ENCODE peak calls at places on chromosomes 11 and 22, in eight cellular contexts. One of them, this sample, is unnamed.

GRCh38 chr11:34354782-34355181 is 3.0 kb downstream of the ABTB2 start:
- DNase-seq in activated CD4-positive, CD25-positive, alpha-beta regulatory T cell treated with anti-CD3 and anti-CD28 coated beads, Interleukin-2, amount 50 U/mL, for 72 hours: no peak
- DNase-seq in right cardiac atrium: no peak
- DNase-seq in activated CD8-positive, alpha-beta memory T cell treated with anti-CD3 and anti-CD28 coated beads for 4 hours: no peak
- DNase-seq in activated CD4-positive, alpha-beta T cell treated with anti-CD3 and anti-CD28 coated beads, Interleukin-2, amount 50 U/mL, for 1 hour: no peak
- DNase-seq in A172: peak
- DNase-seq in cardiac fibroblast: peak
- DNase-seq in GM04504: no peak
- DNase-seq in this sample: no peak

GRCh38 chr11:118572075-118572913 is at the start of gene ARCN1:
- DNase-seq in right cardiac atrium: peak
- DNase-seq in activated CD8-positive, alpha-beta memory T cell treated with anti-CD3 and anti-CD28 coated beads for 4 hours: peak
- DNase-seq in GM04504: no peak
- DNase-seq in cardiac fibroblast: peak
- DNase-seq in activated CD4-positive, CD25-positive, alpha-beta regulatory T cell treated with anti-CD3 and anti-CD28 coated beads, Interleukin-2, amount 50 U/mL, for 72 hours: peak
- DNase-seq in A172: peak
- DNase-seq in activated CD4-positive, alpha-beta T cell treated with anti-CD3 and anti-CD28 coated beads, Interleukin-2, amount 50 U/mL, for 1 hour: peak
- DNase-seq in this sample: peak

GRCh38 chr11:45079943-45080719 is 66.3 kb upstream of the PRDM11 start:
- DNase-seq in right cardiac atrium: no peak
- DNase-seq in activated CD4-positive, CD25-positive, alpha-beta regulatory T cell treated with anti-CD3 and anti-CD28 coated beads, Interleukin-2, amount 50 U/mL, for 72 hours: peak
- DNase-seq in GM04504: no peak
- DNase-seq in activated CD8-positive, alpha-beta memory T cell treated with anti-CD3 and anti-CD28 coated beads for 4 hours: peak
- DNase-seq in activated CD4-positive, alpha-beta T cell treated with anti-CD3 and anti-CD28 coated beads, Interleukin-2, amount 50 U/mL, for 1 hour: peak
- DNase-seq in cardiac fibroblast: no peak
- DNase-seq in A172: no peak
- DNase-seq in this sample: peak

GRCh38 chr11:64844330-64845124 is at the start of gene CDC42BPG:
- DNase-seq in GM04504: no peak
- DNase-seq in right cardiac atrium: peak
- DNase-seq in A172: no peak
- DNase-seq in activated CD4-positive, CD25-positive, alpha-beta regulatory T cell treated with anti-CD3 and anti-CD28 coated beads, Interleukin-2, amount 50 U/mL, for 72 hours: peak
- DNase-seq in activated CD8-positive, alpha-beta memory T cell treated with anti-CD3 and anti-CD28 coated beads for 4 hours: no peak
- DNase-seq in activated CD4-positive, alpha-beta T cell treated with anti-CD3 and anti-CD28 coated beads, Interleukin-2, amount 50 U/mL, for 1 hour: peak
- DNase-seq in cardiac fibroblast: peak
- DNase-seq in this sample: peak

GRCh38 chr11:27385245-27385644 is 22.2 kb upstream of the CCDC34 start:
- DNase-seq in activated CD4-positive, CD25-positive, alpha-beta regulatory T cell treated with anti-CD3 and anti-CD28 coated beads, Interleukin-2, amount 50 U/mL, for 72 hours: no peak
- DNase-seq in A172: peak
- DNase-seq in activated CD8-positive, alpha-beta memory T cell treated with anti-CD3 and anti-CD28 coated beads for 4 hours: no peak
- DNase-seq in GM04504: peak
- DNase-seq in activated CD4-positive, alpha-beta T cell treated with anti-CD3 and anti-CD28 coated beads, Interleukin-2, amount 50 U/mL, for 1 hour: no peak
- DNase-seq in cardiac fibroblast: peak
- DNase-seq in right cardiac atrium: peak
- DNase-seq in this sample: no peak

GRCh38 chr11:109940816-109941215 is 152.4 kb upstream of the ZC3H12C start:
- DNase-seq in activated CD8-positive, alpha-beta memory T cell treated with anti-CD3 and anti-CD28 coated beads for 4 hours: no peak
- DNase-seq in right cardiac atrium: no peak
- DNase-seq in activated CD4-positive, alpha-beta T cell treated with anti-CD3 and anti-CD28 coated beads, Interleukin-2, amount 50 U/mL, for 1 hour: no peak
- DNase-seq in cardiac fibroblast: peak
- DNase-seq in GM04504: peak
- DNase-seq in activated CD4-positive, CD25-positive, alpha-beta regulatory T cell treated with anti-CD3 and anti-CD28 coated beads, Interleukin-2, amount 50 U/mL, for 72 hours: no peak
- DNase-seq in A172: peak
- DNase-seq in this sample: no peak

GRCh38 chr11:65204646-65205601 is 23.2 kb downstream of the CAPN1 start:
- DNase-seq in activated CD4-positive, alpha-beta T cell treated with anti-CD3 and anti-CD28 coated beads, Interleukin-2, amount 50 U/mL, for 1 hour: peak
- DNase-seq in right cardiac atrium: peak
- DNase-seq in activated CD8-positive, alpha-beta memory T cell treated with anti-CD3 and anti-CD28 coated beads for 4 hours: no peak
- DNase-seq in activated CD4-positive, CD25-positive, alpha-beta regulatory T cell treated with anti-CD3 and anti-CD28 coated beads, Interleukin-2, amount 50 U/mL, for 72 hours: peak
- DNase-seq in cardiac fibroblast: peak
- DNase-seq in GM04504: peak
- DNase-seq in A172: peak
- DNase-seq in this sample: peak

GRCh38 chr11:62547691-62548281 is 1.2 kb upstream of the AHNAK start:
- DNase-seq in activated CD4-positive, alpha-beta T cell treated with anti-CD3 and anti-CD28 coated beads, Interleukin-2, amount 50 U/mL, for 1 hour: no peak
- DNase-seq in A172: peak
- DNase-seq in right cardiac atrium: peak
- DNase-seq in activated CD4-positive, CD25-positive, alpha-beta regulatory T cell treated with anti-CD3 and anti-CD28 coated beads, Interleukin-2, amount 50 U/mL, for 72 hours: no peak
- DNase-seq in cardiac fibroblast: no peak
- DNase-seq in GM04504: no peak
- DNase-seq in activated CD8-positive, alpha-beta memory T cell treated with anti-CD3 and anti-CD28 coated beads for 4 hours: no peak
- DNase-seq in this sample: no peak

GRCh38 chr11:1138053-1138452 is 19.7 kb upstream of the MUC5AC start:
- DNase-seq in activated CD4-positive, alpha-beta T cell treated with anti-CD3 and anti-CD28 coated beads, Interleukin-2, amount 50 U/mL, for 1 hour: no peak
- DNase-seq in cardiac fibroblast: no peak
- DNase-seq in A172: peak
- DNase-seq in activated CD4-positive, CD25-positive, alpha-beta regulatory T cell treated with anti-CD3 and anti-CD28 coated beads, Interleukin-2, amount 50 U/mL, for 72 hours: no peak
- DNase-seq in GM04504: no peak
- DNase-seq in activated CD8-positive, alpha-beta memory T cell treated with anti-CD3 and anti-CD28 coated beads for 4 hours: no peak
- DNase-seq in right cardiac atrium: no peak
- DNase-seq in this sample: no peak

GRCh38 chr11:8011981-8012444 is 24.9 kb downstream of the EIF3F start:
- DNase-seq in right cardiac atrium: no peak
- DNase-seq in A172: peak
- DNase-seq in GM04504: peak
- DNase-seq in activated CD4-positive, CD25-positive, alpha-beta regulatory T cell treated with anti-CD3 and anti-CD28 coated beads, Interleukin-2, amount 50 U/mL, for 72 hours: no peak
- DNase-seq in activated CD8-positive, alpha-beta memory T cell treated with anti-CD3 and anti-CD28 coated beads for 4 hours: no peak
- DNase-seq in cardiac fibroblast: peak
- DNase-seq in activated CD4-positive, alpha-beta T cell treated with anti-CD3 and anti-CD28 coated beads, Interleukin-2, amount 50 U/mL, for 1 hour: no peak
- DNase-seq in this sample: no peak

GRCh38 chr11:123751777-123752176 is 2.5 kb downstream of the OR6X1 start:
- DNase-seq in A172: no peak
- DNase-seq in cardiac fibroblast: no peak
- DNase-seq in activated CD4-positive, alpha-beta T cell treated with anti-CD3 and anti-CD28 coated beads, Interleukin-2, amount 50 U/mL, for 1 hour: no peak
- DNase-seq in GM04504: no peak
- DNase-seq in activated CD8-positive, alpha-beta memory T cell treated with anti-CD3 and anti-CD28 coated beads for 4 hours: no peak
- DNase-seq in right cardiac atrium: no peak
- DNase-seq in activated CD4-positive, CD25-positive, alpha-beta regulatory T cell treated with anti-CD3 and anti-CD28 coated beads, Interleukin-2, amount 50 U/mL, for 72 hours: no peak
- DNase-seq in this sample: no peak

GRCh38 chr11:119694334-119694733 is 34.7 kb downstream of the NECTIN1 start:
- DNase-seq in activated CD4-positive, CD25-positive, alpha-beta regulatory T cell treated with anti-CD3 and anti-CD28 coated beads, Interleukin-2, amount 50 U/mL, for 72 hours: no peak
- DNase-seq in GM04504: no peak
- DNase-seq in activated CD4-positive, alpha-beta T cell treated with anti-CD3 and anti-CD28 coated beads, Interleukin-2, amount 50 U/mL, for 1 hour: no peak
- DNase-seq in activated CD8-positive, alpha-beta memory T cell treated with anti-CD3 and anti-CD28 coated beads for 4 hours: no peak
- DNase-seq in cardiac fibroblast: no peak
- DNase-seq in A172: no peak
- DNase-seq in right cardiac atrium: no peak
- DNase-seq in this sample: no peak

GRCh38 chr11:2771758-2772466 is 72.1 kb upstream of the KCNQ1OT1 start:
- DNase-seq in A172: no peak
- DNase-seq in right cardiac atrium: no peak
- DNase-seq in GM04504: no peak
- DNase-seq in cardiac fibroblast: no peak
- DNase-seq in activated CD8-positive, alpha-beta memory T cell treated with anti-CD3 and anti-CD28 coated beads for 4 hours: no peak
- DNase-seq in activated CD4-positive, CD25-positive, alpha-beta regulatory T cell treated with anti-CD3 and anti-CD28 coated beads, Interleukin-2, amount 50 U/mL, for 72 hours: peak
- DNase-seq in activated CD4-positive, alpha-beta T cell treated with anti-CD3 and anti-CD28 coated beads, Interleukin-2, amount 50 U/mL, for 1 hour: no peak
- DNase-seq in this sample: no peak

GRCh38 chr22:38220653-38221386 is 19.0 kb downstream of the MAFF start:
- DNase-seq in activated CD4-positive, CD25-positive, alpha-beta regulatory T cell treated with anti-CD3 and anti-CD28 coated beads, Interleukin-2, amount 50 U/mL, for 72 hours: no peak
- DNase-seq in A172: no peak
- DNase-seq in cardiac fibroblast: no peak
- DNase-seq in activated CD8-positive, alpha-beta memory T cell treated with anti-CD3 and anti-CD28 coated beads for 4 hours: no peak
- DNase-seq in activated CD4-positive, alpha-beta T cell treated with anti-CD3 and anti-CD28 coated beads, Interleukin-2, amount 50 U/mL, for 1 hour: no peak
- DNase-seq in GM04504: no peak
- DNase-seq in right cardiac atrium: no peak
- DNase-seq in this sample: no peak